ENCODE peak calls at places on chromosomes 12 and 14, in four cellular contexts. One of them, this sample, is unnamed.

GRCh38 chr12:32390572-32391219 is 8.7 kb upstream of the FGD4 start:
- DNase-seq in lower leg skin: no peak
- DNase-seq in adipocyte: no peak
- DNase-seq in ovary: peak
- DNase-seq in this sample: no peak

GRCh38 chr12:113980537-113981337 is 14.6 kb upstream of the RBM19 start:
- DNase-seq in lower leg skin: no peak
- DNase-seq in adipocyte: peak
- DNase-seq in ovary: no peak
- DNase-seq in this sample: no peak

GRCh38 chr12:2794261-2794735 is 472 bp upstream of the FKBP4 start:
- DNase-seq in lower leg skin: no peak
- DNase-seq in adipocyte: no peak
- DNase-seq in ovary: no peak
- DNase-seq in this sample: no peak

GRCh38 chr14:94395900-94396574 is 7.6 kb upstream of the SERPINA1 start:
- DNase-seq in lower leg skin: no peak
- DNase-seq in adipocyte: no peak
- DNase-seq in ovary: no peak
- DNase-seq in this sample: no peak

GRCh38 chr12:124480469-124481256 is 86.7 kb downstream of the NCOR2 start:
- DNase-seq in lower leg skin: peak
- DNase-seq in adipocyte: peak
- DNase-seq in ovary: peak
- DNase-seq in this sample: no peak

GRCh38 chr12:3651585-3652424 is 101.1 kb downstream of the CRACR2A start:
- DNase-seq in lower leg skin: peak
- DNase-seq in adipocyte: no peak
- DNase-seq in ovary: no peak
- DNase-seq in this sample: no peak

GRCh38 chr12:66829660-66830325 is 150.9 kb upstream of the GRIP1 start:
- DNase-seq in lower leg skin: no peak
- DNase-seq in adipocyte: no peak
- DNase-seq in ovary: no peak
- DNase-seq in this sample: no peak

GRCh38 chr14:89387922-89388685 is 28.9 kb downstream of the FOXN3 start:
- DNase-seq in lower leg skin: peak
- DNase-seq in adipocyte: no peak
- DNase-seq in ovary: no peak
- DNase-seq in this sample: no peak

This sample was measured in esophagus muscularis mucosa.